ENCODE peak calls at places on chromosomes 1 and 21, in eight cellular contexts. One of them, this sample, is unnamed.

GRCh38 chr1:11668516-11668915 is 4.5 kb downstream of the FBXO6 start:
- DNase-seq in HTR-8/SVneo: no peak
- DNase-seq in Caco-2: no peak
- DNase-seq in AG20443: no peak
- DNase-seq in ELR: no peak
- DNase-seq in NCI-H748 treated with DMSO at 0.1 percent for 48 hours: no peak
- DNase-seq in activated CD4-positive, CD25-positive, alpha-beta regulatory T cell treated with anti-CD3 and anti-CD28 coated beads, Interleukin-2, amount 50 U/mL, for 72 hours: no peak
- DNase-seq in stimulated activated CD4-positive, alpha-beta T cell treated with anti-CD3 and anti-CD28 coated beads, Interleukin-2, amount 100 ng/mL, for 48 hours: no peak
- DNase-seq in this sample: no peak

GRCh38 chr21:32674731-32675130 is 53.1 kb downstream of the SYNJ1 start:
- DNase-seq in NCI-H748 treated with DMSO at 0.1 percent for 48 hours: no peak
- DNase-seq in stimulated activated CD4-positive, alpha-beta T cell treated with anti-CD3 and anti-CD28 coated beads, Interleukin-2, amount 100 ng/mL, for 48 hours: no peak
- DNase-seq in HTR-8/SVneo: no peak
- DNase-seq in Caco-2: no peak
- DNase-seq in ELR: no peak
- DNase-seq in AG20443: no peak
- DNase-seq in activated CD4-positive, CD25-positive, alpha-beta regulatory T cell treated with anti-CD3 and anti-CD28 coated beads, Interleukin-2, amount 50 U/mL, for 72 hours: no peak
- DNase-seq in this sample: no peak

GRCh38 chr1:39501666-39502065 is 10.2 kb downstream of the BMP8A start:
- DNase-seq in NCI-H748 treated with DMSO at 0.1 percent for 48 hours: no peak
- DNase-seq in stimulated activated CD4-positive, alpha-beta T cell treated with anti-CD3 and anti-CD28 coated beads, Interleukin-2, amount 100 ng/mL, for 48 hours: no peak
- DNase-seq in ELR: peak; percentile 59
- DNase-seq in activated CD4-positive, CD25-positive, alpha-beta regulatory T cell treated with anti-CD3 and anti-CD28 coated beads, Interleukin-2, amount 50 U/mL, for 72 hours: no peak
- DNase-seq in AG20443: peak; percentile 31
- DNase-seq in Caco-2: no peak
- DNase-seq in HTR-8/SVneo: no peak
- DNase-seq in this sample: peak; percentile 77

GRCh38 chr1:110339427-110340206 is 440 bp downstream of the RBM15 start:
- DNase-seq in ELR: peak; percentile 71
- DNase-seq in stimulated activated CD4-positive, alpha-beta T cell treated with anti-CD3 and anti-CD28 coated beads, Interleukin-2, amount 100 ng/mL, for 48 hours: peak; percentile 37
- DNase-seq in NCI-H748 treated with DMSO at 0.1 percent for 48 hours: no peak
- DNase-seq in Caco-2: peak; percentile 53
- DNase-seq in activated CD4-positive, CD25-positive, alpha-beta regulatory T cell treated with anti-CD3 and anti-CD28 coated beads, Interleukin-2, amount 50 U/mL, for 72 hours: peak; percentile 66
- DNase-seq in AG20443: peak; percentile 62
- DNase-seq in HTR-8/SVneo: peak; percentile 6
- DNase-seq in this sample: peak; percentile 22

GRCh38 chr1:152035406-152036315 is 1.1 kb downstream of the S100A11 start:
- DNase-seq in stimulated activated CD4-positive, alpha-beta T cell treated with anti-CD3 and anti-CD28 coated beads, Interleukin-2, amount 100 ng/mL, for 48 hours: no peak
- DNase-seq in HTR-8/SVneo: no peak
- DNase-seq in ELR: peak; percentile 61
- DNase-seq in activated CD4-positive, CD25-positive, alpha-beta regulatory T cell treated with anti-CD3 and anti-CD28 coated beads, Interleukin-2, amount 50 U/mL, for 72 hours: no peak
- DNase-seq in NCI-H748 treated with DMSO at 0.1 percent for 48 hours: no peak
- DNase-seq in Caco-2: peak; percentile 27
- DNase-seq in AG20443: peak; percentile 33
- DNase-seq in this sample: no peak

GRCh38 chr1:154866995-154867795 is 2.9 kb downstream of the KCNN3 start:
- DNase-seq in AG20443: peak; percentile 90
- DNase-seq in NCI-H748 treated with DMSO at 0.1 percent for 48 hours: peak; percentile 5
- DNase-seq in stimulated activated CD4-positive, alpha-beta T cell treated with anti-CD3 and anti-CD28 coated beads, Interleukin-2, amount 100 ng/mL, for 48 hours: no peak
- DNase-seq in ELR: peak; percentile 91
- DNase-seq in Caco-2: no peak
- DNase-seq in HTR-8/SVneo: peak; percentile 48
- DNase-seq in activated CD4-positive, CD25-positive, alpha-beta regulatory T cell treated with anti-CD3 and anti-CD28 coated beads, Interleukin-2, amount 50 U/mL, for 72 hours: no peak
- DNase-seq in this sample: peak; percentile 73

GRCh38 chr21:28541371-28542112 is 451.1 kb downstream of the LTN1 start:
- DNase-seq in ELR: peak; percentile 20
- DNase-seq in HTR-8/SVneo: no peak
- DNase-seq in AG20443: no peak
- DNase-seq in Caco-2: no peak
- DNase-seq in activated CD4-positive, CD25-positive, alpha-beta regulatory T cell treated with anti-CD3 and anti-CD28 coated beads, Interleukin-2, amount 50 U/mL, for 72 hours: no peak
- DNase-seq in stimulated activated CD4-positive, alpha-beta T cell treated with anti-CD3 and anti-CD28 coated beads, Interleukin-2, amount 100 ng/mL, for 48 hours: no peak
- DNase-seq in NCI-H748 treated with DMSO at 0.1 percent for 48 hours: no peak
- DNase-seq in this sample: peak; percentile 21

GRCh38 chr1:156390409-156391144 is 21.6 kb downstream of the RHBG start:
- DNase-seq in activated CD4-positive, CD25-positive, alpha-beta regulatory T cell treated with anti-CD3 and anti-CD28 coated beads, Interleukin-2, amount 50 U/mL, for 72 hours: no peak
- DNase-seq in stimulated activated CD4-positive, alpha-beta T cell treated with anti-CD3 and anti-CD28 coated beads, Interleukin-2, amount 100 ng/mL, for 48 hours: no peak
- DNase-seq in AG20443: no peak
- DNase-seq in NCI-H748 treated with DMSO at 0.1 percent for 48 hours: no peak
- DNase-seq in ELR: no peak
- DNase-seq in Caco-2: no peak
- DNase-seq in HTR-8/SVneo: no peak
- DNase-seq in this sample: no peak

GRCh38 chr1:111142358-111142975 is 2.4 kb downstream of the CEPT1 start:
- DNase-seq in HTR-8/SVneo: no peak
- DNase-seq in AG20443: no peak
- DNase-seq in stimulated activated CD4-positive, alpha-beta T cell treated with anti-CD3 and anti-CD28 coated beads, Interleukin-2, amount 100 ng/mL, for 48 hours: no peak
- DNase-seq in activated CD4-positive, CD25-positive, alpha-beta regulatory T cell treated with anti-CD3 and anti-CD28 coated beads, Interleukin-2, amount 50 U/mL, for 72 hours: no peak
- DNase-seq in Caco-2: no peak
- DNase-seq in ELR: no peak
- DNase-seq in NCI-H748 treated with DMSO at 0.1 percent for 48 hours: no peak
- DNase-seq in this sample: peak; percentile 29

GRCh38 chr1:30412241-30413110 is 310.9 kb downstream of the MATN1 start:
- DNase-seq in activated CD4-positive, CD25-positive, alpha-beta regulatory T cell treated with anti-CD3 and anti-CD28 coated beads, Interleukin-2, amount 50 U/mL, for 72 hours: no peak
- DNase-seq in ELR: peak; percentile 7
- DNase-seq in NCI-H748 treated with DMSO at 0.1 percent for 48 hours: no peak
- DNase-seq in HTR-8/SVneo: peak; percentile 34
- DNase-seq in stimulated activated CD4-positive, alpha-beta T cell treated with anti-CD3 and anti-CD28 coated beads, Interleukin-2, amount 100 ng/mL, for 48 hours: no peak
- DNase-seq in Caco-2: no peak
- DNase-seq in AG20443: peak; percentile 49
- DNase-seq in this sample: peak; percentile 10

GRCh38 chr21:45862544-45863207 is 118.9 kb upstream of the COL6A1 start:
- DNase-seq in Caco-2: no peak
- DNase-seq in HTR-8/SVneo: no peak
- DNase-seq in AG20443: no peak
- DNase-seq in stimulated activated CD4-positive, alpha-beta T cell treated with anti-CD3 and anti-CD28 coated beads, Interleukin-2, amount 100 ng/mL, for 48 hours: no peak
- DNase-seq in ELR: no peak
- DNase-seq in activated CD4-positive, CD25-positive, alpha-beta regulatory T cell treated with anti-CD3 and anti-CD28 coated beads, Interleukin-2, amount 50 U/mL, for 72 hours: no peak
- DNase-seq in NCI-H748 treated with DMSO at 0.1 percent for 48 hours: no peak
- DNase-seq in this sample: no peak

GRCh38 chr1:161225178-161225533 is 704 bp upstream of the TOMM40L start:
- DNase-seq in NCI-H748 treated with DMSO at 0.1 percent for 48 hours: no peak
- DNase-seq in activated CD4-positive, CD25-positive, alpha-beta regulatory T cell treated with anti-CD3 and anti-CD28 coated beads, Interleukin-2, amount 50 U/mL, for 72 hours: no peak
- DNase-seq in AG20443: no peak
- DNase-seq in stimulated activated CD4-positive, alpha-beta T cell treated with anti-CD3 and anti-CD28 coated beads, Interleukin-2, amount 100 ng/mL, for 48 hours: no peak
- DNase-seq in ELR: no peak
- DNase-seq in Caco-2: no peak
- DNase-seq in HTR-8/SVneo: no peak
- DNase-seq in this sample: no peak

GRCh38 chr1:172951728-172952365 is 98.9 kb downstream of the TNFSF18 start:
- DNase-seq in NCI-H748 treated with DMSO at 0.1 percent for 48 hours: no peak
- DNase-seq in AG20443: peak; percentile 20
- DNase-seq in Caco-2: no peak
- DNase-seq in activated CD4-positive, CD25-positive, alpha-beta regulatory T cell treated with anti-CD3 and anti-CD28 coated beads, Interleukin-2, amount 50 U/mL, for 72 hours: no peak
- DNase-seq in ELR: peak; percentile 34
- DNase-seq in stimulated activated CD4-positive, alpha-beta T cell treated with anti-CD3 and anti-CD28 coated beads, Interleukin-2, amount 100 ng/mL, for 48 hours: no peak
- DNase-seq in HTR-8/SVneo: no peak
- DNase-seq in this sample: peak; percentile 94

GRCh38 chr1:234632225-234632624 is 22.2 kb upstream of the IRF2BP2 start:
- DNase-seq in activated CD4-positive, CD25-positive, alpha-beta regulatory T cell treated with anti-CD3 and anti-CD28 coated beads, Interleukin-2, amount 50 U/mL, for 72 hours: no peak
- DNase-seq in ELR: no peak
- DNase-seq in AG20443: no peak
- DNase-seq in Caco-2: no peak
- DNase-seq in HTR-8/SVneo: no peak
- DNase-seq in NCI-H748 treated with DMSO at 0.1 percent for 48 hours: no peak
- DNase-seq in stimulated activated CD4-positive, alpha-beta T cell treated with anti-CD3 and anti-CD28 coated beads, Interleukin-2, amount 100 ng/mL, for 48 hours: no peak
- DNase-seq in this sample: no peak

GRCh38 chr1:24236170-24237045 is 49.3 kb upstream of the IFNLR1 start:
- DNase-seq in Caco-2: no peak
- DNase-seq in ELR: peak; percentile 70
- DNase-seq in HTR-8/SVneo: peak; percentile 42
- DNase-seq in NCI-H748 treated with DMSO at 0.1 percent for 48 hours: no peak
- DNase-seq in stimulated activated CD4-positive, alpha-beta T cell treated with anti-CD3 and anti-CD28 coated beads, Interleukin-2, amount 100 ng/mL, for 48 hours: peak; percentile 45
- DNase-seq in AG20443: peak; percentile 68
- DNase-seq in activated CD4-positive, CD25-positive, alpha-beta regulatory T cell treated with anti-CD3 and anti-CD28 coated beads, Interleukin-2, amount 50 U/mL, for 72 hours: peak; percentile 49
- DNase-seq in this sample: peak; percentile 94

GRCh38 chr1:27568247-27569087 is 35.5 kb downstream of the AHDC1 start:
- DNase-seq in AG20443: peak; percentile 96
- DNase-seq in stimulated activated CD4-positive, alpha-beta T cell treated with anti-CD3 and anti-CD28 coated beads, Interleukin-2, amount 100 ng/mL, for 48 hours: peak; percentile 92
- DNase-seq in Caco-2: peak; percentile 96
- DNase-seq in HTR-8/SVneo: peak; percentile 89
- DNase-seq in NCI-H748 treated with DMSO at 0.1 percent for 48 hours: peak; percentile 87
- DNase-seq in activated CD4-positive, CD25-positive, alpha-beta regulatory T cell treated with anti-CD3 and anti-CD28 coated beads, Interleukin-2, amount 50 U/mL, for 72 hours: peak; percentile 87
- DNase-seq in ELR: peak; percentile 92
- DNase-seq in this sample: peak; percentile 84

GRCh38 chr1:226732856-226733291 is 6.2 kb downstream of the ITPKB start:
- DNase-seq in activated CD4-positive, CD25-positive, alpha-beta regulatory T cell treated with anti-CD3 and anti-CD28 coated beads, Interleukin-2, amount 50 U/mL, for 72 hours: no peak
- DNase-seq in ELR: no peak
- DNase-seq in NCI-H748 treated with DMSO at 0.1 percent for 48 hours: no peak
- DNase-seq in AG20443: no peak
- DNase-seq in Caco-2: no peak
- DNase-seq in stimulated activated CD4-positive, alpha-beta T cell treated with anti-CD3 and anti-CD28 coated beads, Interleukin-2, amount 100 ng/mL, for 48 hours: no peak
- DNase-seq in HTR-8/SVneo: no peak
- DNase-seq in this sample: no peak

GRCh38 chr1:246187834-246188372 is 319.2 kb downstream of the SMYD3 start:
- DNase-seq in AG20443: no peak
- DNase-seq in NCI-H748 treated with DMSO at 0.1 percent for 48 hours: no peak
- DNase-seq in ELR: no peak
- DNase-seq in stimulated activated CD4-positive, alpha-beta T cell treated with anti-CD3 and anti-CD28 coated beads, Interleukin-2, amount 100 ng/mL, for 48 hours: no peak
- DNase-seq in Caco-2: no peak
- DNase-seq in HTR-8/SVneo: no peak
- DNase-seq in activated CD4-positive, CD25-positive, alpha-beta regulatory T cell treated with anti-CD3 and anti-CD28 coated beads, Interleukin-2, amount 50 U/mL, for 72 hours: no peak
- DNase-seq in this sample: no peak

GRCh38 chr1:27296773-27297214 is 25.2 kb upstream of the TMEM222 start:
- DNase-seq in ELR: peak; percentile 73
- DNase-seq in stimulated activated CD4-positive, alpha-beta T cell treated with anti-CD3 and anti-CD28 coated beads, Interleukin-2, amount 100 ng/mL, for 48 hours: peak; percentile 74
- DNase-seq in activated CD4-positive, CD25-positive, alpha-beta regulatory T cell treated with anti-CD3 and anti-CD28 coated beads, Interleukin-2, amount 50 U/mL, for 72 hours: peak; percentile 73
- DNase-seq in Caco-2: peak; percentile 66
- DNase-seq in HTR-8/SVneo: peak; percentile 56
- DNase-seq in AG20443: peak; percentile 83
- DNase-seq in NCI-H748 treated with DMSO at 0.1 percent for 48 hours: no peak
- DNase-seq in this sample: no peak

GRCh38 chr1:154411525-154411924 is 6.4 kb downstream of the IL6R start:
- DNase-seq in stimulated activated CD4-positive, alpha-beta T cell treated with anti-CD3 and anti-CD28 coated beads, Interleukin-2, amount 100 ng/mL, for 48 hours: no peak
- DNase-seq in ELR: no peak
- DNase-seq in HTR-8/SVneo: no peak
- DNase-seq in AG20443: no peak
- DNase-seq in NCI-H748 treated with DMSO at 0.1 percent for 48 hours: no peak
- DNase-seq in activated CD4-positive, CD25-positive, alpha-beta regulatory T cell treated with anti-CD3 and anti-CD28 coated beads, Interleukin-2, amount 50 U/mL, for 72 hours: no peak
- DNase-seq in Caco-2: no peak
- DNase-seq in this sample: no peak

GRCh38 chr1:112904831-112905227 is 51.2 kb downstream of the SLC16A1 start:
- DNase-seq in Caco-2: peak; percentile 32
- DNase-seq in NCI-H748 treated with DMSO at 0.1 percent for 48 hours: no peak
- DNase-seq in stimulated activated CD4-positive, alpha-beta T cell treated with anti-CD3 and anti-CD28 coated beads, Interleukin-2, amount 100 ng/mL, for 48 hours: no peak
- DNase-seq in activated CD4-positive, CD25-positive, alpha-beta regulatory T cell treated with anti-CD3 and anti-CD28 coated beads, Interleukin-2, amount 50 U/mL, for 72 hours: no peak
- DNase-seq in AG20443: no peak
- DNase-seq in HTR-8/SVneo: no peak
- DNase-seq in ELR: no peak
- DNase-seq in this sample: peak; percentile 80

GRCh38 chr1:109823543-109824348 is 60.0 kb upstream of the EPS8L3 start:
- DNase-seq in Caco-2: peak; percentile 16
- DNase-seq in AG20443: peak; percentile 72
- DNase-seq in NCI-H748 treated with DMSO at 0.1 percent for 48 hours: no peak
- DNase-seq in ELR: peak; percentile 59
- DNase-seq in stimulated activated CD4-positive, alpha-beta T cell treated with anti-CD3 and anti-CD28 coated beads, Interleukin-2, amount 100 ng/mL, for 48 hours: no peak
- DNase-seq in activated CD4-positive, CD25-positive, alpha-beta regulatory T cell treated with anti-CD3 and anti-CD28 coated beads, Interleukin-2, amount 50 U/mL, for 72 hours: no peak
- DNase-seq in HTR-8/SVneo: no peak
- DNase-seq in this sample: no peak

GRCh38 chr21:32956257-32956656 is 69.5 kb upstream of the OLIG2 start:
- DNase-seq in stimulated activated CD4-positive, alpha-beta T cell treated with anti-CD3 and anti-CD28 coated beads, Interleukin-2, amount 100 ng/mL, for 48 hours: no peak
- DNase-seq in ELR: no peak
- DNase-seq in NCI-H748 treated with DMSO at 0.1 percent for 48 hours: no peak
- DNase-seq in Caco-2: no peak
- DNase-seq in HTR-8/SVneo: no peak
- DNase-seq in activated CD4-positive, CD25-positive, alpha-beta regulatory T cell treated with anti-CD3 and anti-CD28 coated beads, Interleukin-2, amount 50 U/mL, for 72 hours: no peak
- DNase-seq in AG20443: no peak
- DNase-seq in this sample: no peak

GRCh38 chr1:3170566-3171453 is 101.8 kb downstream of the PRDM16 start:
- DNase-seq in AG20443: peak; percentile 34
- DNase-seq in activated CD4-positive, CD25-positive, alpha-beta regulatory T cell treated with anti-CD3 and anti-CD28 coated beads, Interleukin-2, amount 50 U/mL, for 72 hours: no peak
- DNase-seq in Caco-2: no peak
- DNase-seq in NCI-H748 treated with DMSO at 0.1 percent for 48 hours: no peak
- DNase-seq in stimulated activated CD4-positive, alpha-beta T cell treated with anti-CD3 and anti-CD28 coated beads, Interleukin-2, amount 100 ng/mL, for 48 hours: no peak
- DNase-seq in ELR: no peak
- DNase-seq in HTR-8/SVneo: no peak
- DNase-seq in this sample: peak; percentile 4

GRCh38 chr1:180131510-180131909 is 23.2 kb upstream of the QSOX1 start:
- DNase-seq in NCI-H748 treated with DMSO at 0.1 percent for 48 hours: no peak
- DNase-seq in ELR: peak; percentile 89
- DNase-seq in activated CD4-positive, CD25-positive, alpha-beta regulatory T cell treated with anti-CD3 and anti-CD28 coated beads, Interleukin-2, amount 50 U/mL, for 72 hours: no peak
- DNase-seq in stimulated activated CD4-positive, alpha-beta T cell treated with anti-CD3 and anti-CD28 coated beads, Interleukin-2, amount 100 ng/mL, for 48 hours: no peak
- DNase-seq in HTR-8/SVneo: peak; percentile 41
- DNase-seq in AG20443: peak; percentile 88
- DNase-seq in Caco-2: no peak
- DNase-seq in this sample: peak; percentile 77

GRCh38 chr21:39687069-39687468 is 57.9 kb upstream of the IGSF5 start:
- DNase-seq in Caco-2: no peak
- DNase-seq in AG20443: no peak
- DNase-seq in activated CD4-positive, CD25-positive, alpha-beta regulatory T cell treated with anti-CD3 and anti-CD28 coated beads, Interleukin-2, amount 50 U/mL, for 72 hours: no peak
- DNase-seq in stimulated activated CD4-positive, alpha-beta T cell treated with anti-CD3 and anti-CD28 coated beads, Interleukin-2, amount 100 ng/mL, for 48 hours: no peak
- DNase-seq in ELR: no peak
- DNase-seq in NCI-H748 treated with DMSO at 0.1 percent for 48 hours: no peak
- DNase-seq in HTR-8/SVneo: no peak
- DNase-seq in this sample: no peak

GRCh38 chr1:51215169-51215568 is 20.9 kb upstream of the RNF11 start:
- DNase-seq in Caco-2: no peak
- DNase-seq in HTR-8/SVneo: no peak
- DNase-seq in activated CD4-positive, CD25-positive, alpha-beta regulatory T cell treated with anti-CD3 and anti-CD28 coated beads, Interleukin-2, amount 50 U/mL, for 72 hours: no peak
- DNase-seq in NCI-H748 treated with DMSO at 0.1 percent for 48 hours: no peak
- DNase-seq in AG20443: peak; percentile 21
- DNase-seq in ELR: peak; percentile 23
- DNase-seq in stimulated activated CD4-positive, alpha-beta T cell treated with anti-CD3 and anti-CD28 coated beads, Interleukin-2, amount 100 ng/mL, for 48 hours: no peak
- DNase-seq in this sample: peak; percentile 83

GRCh38 chr1:153548722-153549695 is at the start of gene S100A3:
- DNase-seq in ELR: peak; percentile 94
- DNase-seq in AG20443: peak; percentile 90
- DNase-seq in stimulated activated CD4-positive, alpha-beta T cell treated with anti-CD3 and anti-CD28 coated beads, Interleukin-2, amount 100 ng/mL, for 48 hours: no peak
- DNase-seq in HTR-8/SVneo: peak; percentile 74
- DNase-seq in NCI-H748 treated with DMSO at 0.1 percent for 48 hours: no peak
- DNase-seq in Caco-2: no peak
- DNase-seq in activated CD4-positive, CD25-positive, alpha-beta regulatory T cell treated with anti-CD3 and anti-CD28 coated beads, Interleukin-2, amount 50 U/mL, for 72 hours: peak; percentile 24
- DNase-seq in this sample: peak; percentile 77

GRCh38 chr1:55179177-55179835 is 35.9 kb downstream of the USP24 start:
- DNase-seq in ELR: peak; percentile 15
- DNase-seq in HTR-8/SVneo: no peak
- DNase-seq in stimulated activated CD4-positive, alpha-beta T cell treated with anti-CD3 and anti-CD28 coated beads, Interleukin-2, amount 100 ng/mL, for 48 hours: no peak
- DNase-seq in Caco-2: no peak
- DNase-seq in NCI-H748 treated with DMSO at 0.1 percent for 48 hours: no peak
- DNase-seq in activated CD4-positive, CD25-positive, alpha-beta regulatory T cell treated with anti-CD3 and anti-CD28 coated beads, Interleukin-2, amount 50 U/mL, for 72 hours: no peak
- DNase-seq in AG20443: no peak
- DNase-seq in this sample: peak; percentile 4

GRCh38 chr1:62384276-62385005 is 52.4 kb upstream of the USP1 start:
- DNase-seq in activated CD4-positive, CD25-positive, alpha-beta regulatory T cell treated with anti-CD3 and anti-CD28 coated beads, Interleukin-2, amount 50 U/mL, for 72 hours: no peak
- DNase-seq in AG20443: peak; percentile 92
- DNase-seq in Caco-2: peak; percentile 29
- DNase-seq in NCI-H748 treated with DMSO at 0.1 percent for 48 hours: peak; percentile 45
- DNase-seq in HTR-8/SVneo: peak; percentile 22
- DNase-seq in stimulated activated CD4-positive, alpha-beta T cell treated with anti-CD3 and anti-CD28 coated beads, Interleukin-2, amount 100 ng/mL, for 48 hours: no peak
- DNase-seq in ELR: peak; percentile 7
- DNase-seq in this sample: peak; percentile 82

GRCh38 chr1:91712981-91713841 is 172.7 kb downstream of the TGFBR3 start:
- DNase-seq in activated CD4-positive, CD25-positive, alpha-beta regulatory T cell treated with anti-CD3 and anti-CD28 coated beads, Interleukin-2, amount 50 U/mL, for 72 hours: no peak
- DNase-seq in stimulated activated CD4-positive, alpha-beta T cell treated with anti-CD3 and anti-CD28 coated beads, Interleukin-2, amount 100 ng/mL, for 48 hours: peak; percentile 32
- DNase-seq in ELR: no peak
- DNase-seq in Caco-2: no peak
- DNase-seq in NCI-H748 treated with DMSO at 0.1 percent for 48 hours: no peak
- DNase-seq in HTR-8/SVneo: no peak
- DNase-seq in AG20443: peak; percentile 67
- DNase-seq in this sample: no peak

GRCh38 chr1:67686272-67687197 is 1.5 kb downstream of the GADD45A start:
- DNase-seq in activated CD4-positive, CD25-positive, alpha-beta regulatory T cell treated with anti-CD3 and anti-CD28 coated beads, Interleukin-2, amount 50 U/mL, for 72 hours: peak; percentile 69
- DNase-seq in HTR-8/SVneo: peak; percentile 81
- DNase-seq in ELR: peak; percentile 99
- DNase-seq in stimulated activated CD4-positive, alpha-beta T cell treated with anti-CD3 and anti-CD28 coated beads, Interleukin-2, amount 100 ng/mL, for 48 hours: peak; percentile 41
- DNase-seq in Caco-2: peak; percentile 66
- DNase-seq in NCI-H748 treated with DMSO at 0.1 percent for 48 hours: peak; percentile 80
- DNase-seq in AG20443: peak; percentile 89
- DNase-seq in this sample: peak; percentile 97

GRCh38 chr1:92749024-92749634 is 35.8 kb downstream of the EVI5 start:
- DNase-seq in ELR: peak; percentile 81
- DNase-seq in Caco-2: peak; percentile 49
- DNase-seq in AG20443: peak; percentile 65
- DNase-seq in NCI-H748 treated with DMSO at 0.1 percent for 48 hours: peak; percentile 27
- DNase-seq in HTR-8/SVneo: peak; percentile 48
- DNase-seq in stimulated activated CD4-positive, alpha-beta T cell treated with anti-CD3 and anti-CD28 coated beads, Interleukin-2, amount 100 ng/mL, for 48 hours: peak; percentile 3
- DNase-seq in activated CD4-positive, CD25-positive, alpha-beta regulatory T cell treated with anti-CD3 and anti-CD28 coated beads, Interleukin-2, amount 50 U/mL, for 72 hours: no peak
- DNase-seq in this sample: peak; percentile 68

GRCh38 chr1:39671793-39672550 is at the start of gene NT5C1A:
- DNase-seq in Caco-2: peak; percentile 18
- DNase-seq in activated CD4-positive, CD25-positive, alpha-beta regulatory T cell treated with anti-CD3 and anti-CD28 coated beads, Interleukin-2, amount 50 U/mL, for 72 hours: no peak
- DNase-seq in AG20443: peak; percentile 62
- DNase-seq in ELR: peak; percentile 29
- DNase-seq in NCI-H748 treated with DMSO at 0.1 percent for 48 hours: no peak
- DNase-seq in stimulated activated CD4-positive, alpha-beta T cell treated with anti-CD3 and anti-CD28 coated beads, Interleukin-2, amount 100 ng/mL, for 48 hours: no peak
- DNase-seq in HTR-8/SVneo: peak; percentile 42
- DNase-seq in this sample: no peak

This sample was measured in bronchial epithelial cell.